ENCODE peak calls at places on chromosome 21, in six cellular contexts. Y is GM12891, F is HepG2, B is K562, C is H1, K is GM12878. U is an unnamed sample.

GRCh38 chr21:38277501-38278111 is 20.8 kb downstream of the KCNJ15 start:
- DNase-seq in Y (no peak), F (no peak), B (no peak), C (no peak), K (no peak), U (no peak)

GRCh38 chr21:17759546-17760178 is 59.5 kb downstream of the C21orf91 start:
- DNase-seq in Y (no peak), F (no peak), B (no peak), C (no peak), K (no peak), U (no peak)

GRCh38 chr21:39456665-39457064 is 4.9 kb downstream of the SH3BGR start:
- DNase-seq in Y (no peak), F (peak), B (no peak), C (no peak), K (no peak), U (no peak)

GRCh38 chr21:14895792-14896191 is 169.0 kb downstream of the NRIP1 start:
- DNase-seq in Y (no peak), F (no peak), B (no peak), C (no peak), K (no peak), U (no peak)

GRCh38 chr21:38788275-38788911 is 17.3 kb upstream of the ETS2 start:
- DNase-seq in Y (no peak), F (peak), B (no peak), C (no peak), K (no peak), U (no peak)

GRCh38 chr21:20882462-20883415 is 115.5 kb upstream of the NCAM2 start:
- DNase-seq in Y (no peak), F (no peak), B (peak), C (peak), K (no peak), U (no peak)

GRCh38 chr21:31557421-31557955 is 102.0 kb upstream of the SOD1 start:
- DNase-seq in Y (no peak), F (no peak), B (no peak), C (peak), K (no peak), U (no peak)

GRCh38 chr21:37912616-37913015 is 3.6 kb downstream of the KCNJ6 start:
- DNase-seq in Y (no peak), F (no peak), B (no peak), C (no peak), K (no peak), U (no peak)

GRCh38 chr21:15059397-15059796 is 5.4 kb downstream of the NRIP1 start:
- DNase-seq in Y (no peak), F (no peak), B (no peak), C (no peak), K (no peak), U (no peak)

GRCh38 chr21:25568230-25568629 is 39.1 kb downstream of the MRPL39 start:
- DNase-seq in Y (no peak), F (no peak), B (no peak), C (no peak), K (no peak), U (no peak)

GRCh38 chr21:16342932-16343331 is 613.1 kb downstream of the USP25 start:
- DNase-seq in Y (no peak), F (no peak), B (no peak), C (no peak), K (no peak), U (no peak)

GRCh38 chr21:26798856-26799751 is 46.1 kb downstream of the ADAMTS1 start:
- DNase-seq in Y (no peak), F (no peak), B (no peak), C (no peak), K (no peak), U (no peak)

GRCh38 chr21:34037009-34037408 is 36.4 kb upstream of the MRPS6 start:
- DNase-seq in Y (no peak), F (no peak), B (no peak), C (no peak), K (no peak), U (no peak)

GRCh38 chr21:37871121-37871862 is 45.0 kb downstream of the KCNJ6 start:
- DNase-seq in Y (no peak), F (no peak), B (no peak), C (no peak), K (no peak), U (no peak)

GRCh38 chr21:20377250-20377649 is 621.0 kb upstream of the NCAM2 start:
- DNase-seq in Y (no peak), F (no peak), B (no peak), C (no peak), K (no peak), U (no peak)

GRCh38 chr21:15301736-15302135 is 236.9 kb upstream of the NRIP1 start:
- DNase-seq in Y (no peak), F (peak), B (no peak), C (no peak), K (no peak), U (no peak)

GRCh38 chr21:15732290-15732995 is 2.7 kb downstream of the USP25 start:
- DNase-seq in Y (peak), F (peak), B (no peak), C (no peak), K (peak), U (peak)

GRCh38 chr21:25862596-25862995 is 127.8 kb downstream of the GABPA start:
- DNase-seq in Y (no peak), F (peak), B (peak), C (no peak), K (no peak), U (no peak)

GRCh38 chr21:31184462-31184861 is 146.2 kb upstream of the KRTAP19-8 start:
- DNase-seq in Y (no peak), F (no peak), B (no peak), C (no peak), K (no peak), U (no peak)

GRCh38 chr21:37146320-37147225 is 73.5 kb downstream of the TTC3 start:
- DNase-seq in Y (no peak), F (no peak), B (no peak), C (no peak), K (no peak), U (no peak)

GRCh38 chr21:21851657-21852056 is 853.4 kb downstream of the NCAM2 start:
- DNase-seq in Y (no peak), F (no peak), B (no peak), C (no peak), K (no peak), U (no peak)

GRCh38 chr21:38664315-38664714 is 141.4 kb upstream of the ETS2 start:
- DNase-seq in Y (no peak), F (no peak), B (no peak), C (no peak), K (no peak), U (no peak)

GRCh38 chr21:38334866-38335265 is 78.1 kb downstream of the KCNJ15 start:
- DNase-seq in Y (no peak), F (no peak), B (no peak), C (no peak), K (no peak), U (no peak)

GRCh38 chr21:43578677-43579313 is 80.5 kb downstream of the HSF2BP start:
- DNase-seq in Y (no peak), F (no peak), B (no peak), C (no peak), K (no peak), U (no peak)

GRCh38 chr21:39137248-39138186 is 45.7 kb downstream of the PSMG1 start:
- DNase-seq in Y (no peak), F (peak), B (no peak), C (peak), K (no peak), U (no peak)

GRCh38 chr21:17469727-17470126 is 43.1 kb upstream of the CXADR start:
- DNase-seq in Y (no peak), F (no peak), B (no peak), C (no peak), K (no peak), U (no peak)

GRCh38 chr21:23016617-23017016 is 2018.4 kb downstream of the NCAM2 start:
- DNase-seq in Y (no peak), F (no peak), B (no peak), C (no peak), K (no peak), U (no peak)

GRCh38 chr21:35323947-35324346 is 274.8 kb upstream of the RUNX1 start:
- DNase-seq in Y (no peak), F (no peak), B (no peak), C (no peak), K (no peak), U (no peak)
- TF ChIP-seq POLR2A in Y (no peak), F (no peak), B (no peak), C (no peak), K (no peak), U (no peak)

GRCh38 chr21:35616090-35616489 is 444.2 kb downstream of the SETD4 start:
- DNase-seq in Y (no peak), F (no peak), B (no peak), C (no peak), K (no peak), U (no peak)

GRCh38 chr21:35615325-35615724 is 445.0 kb downstream of the SETD4 start:
- DNase-seq in Y (no peak), F (no peak), B (no peak), C (no peak), K (no peak), U (no peak)

GRCh38 chr21:35609263-35609662 is 451.1 kb downstream of the SETD4 start:
- DNase-seq in Y (no peak), F (no peak), B (no peak), C (no peak), K (no peak), U (no peak)

GRCh38 chr21:35614412-35614901 is 445.9 kb downstream of the SETD4 start:
- DNase-seq in Y (no peak), F (no peak), B (no peak), C (no peak), K (no peak), U (no peak)

GRCh38 chr21:35611752-35612151 is 448.6 kb downstream of the SETD4 start:
- DNase-seq in Y (no peak), F (no peak), B (no peak), C (no peak), K (no peak), U (no peak)
- TF ChIP-seq TAF1 in Y (no peak), F (no peak), B (no peak), C (no peak), K (no peak), U (no peak)

GRCh38 chr21:41204736-41205135 is 36.8 kb downstream of the BACE2 start:
- DNase-seq in Y (no peak), F (no peak), B (no peak), C (no peak), K (no peak), U (no peak)
- TF ChIP-seq POLR2A in Y (no peak), F (no peak), B (no peak), C (no peak), K (no peak), U (no peak)

DNA sequence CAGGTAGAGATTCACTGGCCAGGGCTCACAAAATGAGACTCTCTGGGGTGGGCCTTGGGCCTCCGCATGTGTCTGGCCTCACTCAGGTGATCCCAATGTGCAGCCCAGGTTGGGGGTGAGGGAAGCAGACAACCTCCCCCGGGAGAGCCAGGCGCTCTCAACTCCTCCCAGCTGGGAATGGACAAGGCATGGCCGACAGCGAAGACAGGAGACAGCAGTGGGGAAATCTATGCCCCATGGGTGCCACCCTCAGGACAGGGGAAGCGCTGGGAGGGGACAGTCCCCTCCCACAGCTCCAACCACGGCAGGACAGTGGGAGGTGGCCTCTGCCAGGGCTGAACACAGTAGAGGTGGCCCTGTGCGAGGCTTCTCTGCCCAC is 47.7 kb downstream of the PRDM15 start:
- DNase-seq in Y (no peak), F (no peak), B (no peak), C (no peak), K (no peak), U (no peak)
- TF ChIP-seq TAF1 in Y (no peak), F (no peak), B (no peak), C (no peak), K (no peak), U (no peak)

GRCh38 chr21:45317401-45318145 is 29.9 kb upstream of the POFUT2 start:
- DNase-seq in Y (no peak), F (peak), B (no peak), C (peak), K (no peak), U (no peak)

GRCh38 chr21:45319461-45320211 is 31.9 kb upstream of the POFUT2 start:
- DNase-seq in Y (no peak), F (no peak), B (no peak), C (no peak), K (no peak), U (no peak)

GRCh38 chr21:45318146-45318555 is 30.5 kb upstream of the POFUT2 start:
- DNase-seq in Y (no peak), F (no peak), B (no peak), C (no peak), K (no peak), U (no peak)

GRCh38 chr21:45320261-45320990 is 32.7 kb upstream of the POFUT2 start:
- DNase-seq in Y (no peak), F (no peak), B (no peak), C (peak), K (no peak), U (no peak)

DNA sequence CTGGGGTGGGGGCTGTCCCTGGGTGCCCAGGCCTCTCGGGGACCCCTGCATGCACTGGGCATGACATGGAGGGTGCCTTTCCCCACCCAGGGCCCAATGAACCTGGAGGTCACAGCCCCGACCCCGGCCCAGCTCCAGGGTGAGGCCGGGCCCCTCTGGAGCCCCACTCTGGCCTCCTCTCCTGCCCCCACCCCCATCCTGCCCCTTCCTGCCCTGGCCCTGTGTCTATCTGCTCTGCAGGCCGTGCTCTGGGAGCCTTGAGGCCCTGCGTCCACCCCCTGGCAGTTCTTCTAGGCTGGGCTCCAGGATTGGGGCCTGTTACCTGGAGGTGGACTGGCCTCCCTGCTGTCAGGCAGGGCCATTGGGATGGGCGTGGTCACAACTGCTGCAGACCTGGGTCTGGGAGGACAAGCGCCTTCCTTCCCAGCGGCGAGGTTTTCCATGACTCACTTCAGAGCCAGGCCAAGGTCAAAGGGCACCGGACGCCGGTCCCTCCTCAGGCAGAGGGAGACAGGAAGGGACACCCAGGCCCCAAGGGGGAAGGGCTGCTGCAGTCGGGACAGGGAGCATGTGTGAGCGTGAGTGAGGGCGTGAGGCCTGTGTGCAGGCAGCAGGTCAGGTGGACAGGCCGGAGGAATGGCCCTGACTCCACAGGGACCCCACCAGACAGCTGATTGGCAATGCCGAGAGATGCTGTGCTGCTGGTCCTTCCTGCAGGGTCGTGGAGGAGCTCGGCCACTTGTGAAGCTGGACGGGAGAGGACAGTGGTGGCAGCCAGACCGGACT is 31.1 kb upstream of the POFUT2 start:
- DNase-seq in Y (no peak), F (peak), B (peak), C (no peak), K (no peak), U (no peak)
- TF ChIP-seq POLR2A in Y (no peak), F (peak), B (no peak), C (no peak), K (no peak), U (no peak)

GRCh38 chr21:33036430-33037162 is 10.9 kb downstream of the OLIG2 start:
- DNase-seq in Y (no peak), F (no peak), B (no peak), C (peak), K (no peak), U (no peak)
- TF ChIP-seq TAF1 in Y (no peak), F (no peak), B (no peak), C (no peak), K (no peak), U (no peak)

GRCh38 chr21:42533306-42533962 is 19.8 kb downstream of the SLC37A1 start:
- DNase-seq in Y (no peak), F (no peak), B (no peak), C (no peak), K (no peak), U (no peak)

GRCh38 chr21:42531771-42532170 is 18.1 kb downstream of the SLC37A1 start:
- DNase-seq in Y (no peak), F (no peak), B (no peak), C (no peak), K (no peak), U (no peak)

GRCh38 chr21:42534361-42534900 is 20.8 kb downstream of the SLC37A1 start:
- DNase-seq in Y (no peak), F (no peak), B (no peak), C (no peak), K (no peak), U (no peak)

GRCh38 chr21:42533963-42534355 is 20.3 kb downstream of the SLC37A1 start:
- DNase-seq in Y (no peak), F (no peak), B (no peak), C (no peak), K (no peak), U (no peak)

GRCh38 chr21:42532466-42533181 is 19.0 kb downstream of the SLC37A1 start:
- DNase-seq in Y (no peak), F (no peak), B (no peak), C (no peak), K (no peak), U (peak)
- TF ChIP-seq POLR2A in Y (no peak), F (no peak), B (no peak), C (no peak), K (no peak), U (peak)

GRCh38 chr21:44973598-44973997 is 33.8 kb downstream of the SLX9 start:
- DNase-seq in Y (no peak), F (no peak), B (no peak), C (no peak), K (no peak), U (no peak)
- TF ChIP-seq TAF1 in Y (no peak), F (no peak), B (no peak), C (no peak), K (no peak), U (no peak)

GRCh38 chr21:42222386-42222785 is 3.4 kb downstream of the ABCG1 start:
- DNase-seq in Y (no peak), F (no peak), B (no peak), C (no peak), K (no peak), U (no peak)

GRCh38 chr21:42219606-42220137 is 732 bp downstream of the ABCG1 start:
- DNase-seq in Y (no peak), F (no peak), B (no peak), C (peak), K (no peak), U (peak)

GRCh38 chr21:42218836-42219605 is at the start of gene ABCG1:
- DNase-seq in Y (no peak), F (no peak), B (peak), C (peak), K (no peak), U (peak)

GRCh38 chr21:42221581-42222345 is 2.8 kb downstream of the ABCG1 start:
- DNase-seq in Y (no peak), F (no peak), B (no peak), C (no peak), K (no peak), U (no peak)

GRCh38 chr21:42220138-42220701 is 1.3 kb downstream of the ABCG1 start:
- DNase-seq in Y (no peak), F (peak), B (no peak), C (peak), K (no peak), U (peak)
- TF ChIP-seq POLR2A in Y (no peak), F (no peak), B (no peak), C (no peak), K (no peak), U (no peak)

U was measured in GM12892.